ENCODE peak calls at places on chromosomes 13 and 19, in seven cellular contexts. M is H1, Y is PC-3, Q is AG04450, A is HL-60, L is heart right ventricle, U is testis. W is an unnamed sample.

GRCh38 chr19:4284176-4284958 is 5.3 kb downstream of the SHD start:
- DNase-seq in M (peak), A (no peak), Q (no peak), Y (peak), L (no peak), U (peak), W (peak)

GRCh38 chr13:72875233-72875632 is 93.3 kb downstream of the PIBF1 start:
- DNase-seq in U (no peak), Q (no peak), M (no peak), A (no peak), L (no peak), Y (no peak), W (no peak)

GRCh38 chr19:29303707-29304090 is 90.7 kb upstream of the UQCRFS1 start:
- DNase-seq in M (no peak), A (no peak), Y (no peak), L (no peak), Q (no peak), U (no peak), W (no peak)

GRCh38 chr19:56671613-56671994 is at the start of gene ZNF835:
- DNase-seq in M (peak), L (peak), Y (no peak), A (peak), U (peak), Q (no peak), W (peak)

GRCh38 chr13:25948910-25949309 is 102.9 kb downstream of the SHISA2 start:
- DNase-seq in A (no peak), Y (peak), M (no peak), U (no peak), L (no peak), Q (no peak), W (no peak)

GRCh38 chr19:46373573-46374359 is 26.9 kb downstream of the PPP5C start:
- DNase-seq in L (peak), A (no peak), U (no peak), Y (peak), Q (no peak), M (peak), W (peak)

GRCh38 chr13:61276401-61276800 is 139.2 kb downstream of the PCDH20 start:
- DNase-seq in L (no peak), A (no peak), Y (peak), M (no peak), Q (no peak), U (no peak), W (no peak)

GRCh38 chr19:58558066-58558622 is at the start of gene UBE2M:
- DNase-seq in L (peak), M (no peak), Q (no peak), Y (no peak), U (no peak), A (peak), W (no peak)

GRCh38 chr19:5961969-5962945 is 15.7 kb downstream of the RANBP3 start:
- DNase-seq in A (peak), L (no peak), Q (no peak), U (no peak), Y (peak), M (no peak), W (peak)

GRCh38 chr13:24225930-24226329 is 65.4 kb downstream of the SPATA13 start:
- DNase-seq in M (no peak), U (peak), A (no peak), Q (no peak), L (no peak), Y (no peak), W (no peak)

GRCh38 chr19:29477831-29478577 is 47.8 kb upstream of the VSTM2B start:
- DNase-seq in A (no peak), Y (no peak), M (peak), L (no peak), Q (no peak), U (no peak), W (no peak)

GRCh38 chr13:38661276-38661675 is 25.6 kb upstream of the FREM2 start:
- DNase-seq in M (no peak), Q (no peak), Y (no peak), A (no peak), U (no peak), L (no peak), W (no peak)

GRCh38 chr19:15452111-15453047 is 2.6 kb upstream of the WIZ start:
- DNase-seq in Q (peak), A (no peak), L (peak), U (peak), Y (peak), M (peak), W (peak)

GRCh38 chr19:49609499-49610092 is 18.6 kb downstream of the PRR12 start:
- DNase-seq in Y (no peak), U (no peak), A (no peak), Q (no peak), M (no peak), L (no peak), W (no peak)

GRCh38 chr19:1455002-1455335 is 5.0 kb downstream of the APC2 start:
- DNase-seq in Q (no peak), L (no peak), Y (peak), M (no peak), A (peak), U (no peak), W (no peak)

GRCh38 chr13:101523732-101524131 is 71.3 kb downstream of the ITGBL1 start:
- DNase-seq in A (no peak), U (no peak), L (peak), Q (peak), Y (peak), M (no peak), W (peak)

GRCh38 chr19:48284891-48285290 is 15.0 kb downstream of the ZNF114 start:
- DNase-seq in U (no peak), A (no peak), Q (no peak), Y (no peak), L (no peak), M (no peak), W (peak)

GRCh38 chr19:1324792-1325567 is 39.3 kb downstream of the EFNA2 start:
- DNase-seq in L (peak), Q (peak), M (no peak), U (peak), A (peak), Y (peak), W (peak)

GRCh38 chr13:99103536-99103935 is 97.1 kb upstream of the UBAC2 start:
- DNase-seq in A (no peak), L (no peak), U (no peak), M (no peak), Q (no peak), Y (no peak), W (no peak)

DNA sequence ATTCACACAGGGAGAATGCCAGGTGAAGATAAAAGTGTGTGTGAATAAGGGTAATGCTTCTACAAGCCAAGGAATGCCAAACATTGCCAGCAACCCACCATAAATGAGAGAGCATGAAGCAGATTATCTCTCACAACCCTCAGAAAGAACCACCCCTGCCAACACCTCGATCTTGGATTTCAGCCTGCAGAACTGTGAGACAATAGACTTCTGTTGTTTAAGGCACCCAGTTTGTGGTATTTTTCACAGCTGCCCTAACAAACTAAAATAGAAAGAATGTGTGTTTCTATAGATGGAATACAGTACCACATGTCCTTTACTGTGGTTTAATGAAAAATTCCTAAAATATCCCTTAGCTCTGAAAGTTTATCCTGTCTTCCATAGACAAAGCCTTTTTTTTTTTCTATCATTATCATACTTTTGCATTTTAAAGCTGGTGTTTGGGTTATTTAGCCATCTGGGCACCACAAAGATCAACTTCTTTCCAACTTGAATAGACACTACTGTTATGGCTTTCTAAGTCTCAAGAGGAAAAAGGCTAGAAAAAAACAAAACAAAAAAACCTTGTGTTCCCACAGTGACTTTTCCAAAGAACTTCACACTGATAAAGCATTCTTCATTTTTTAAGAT is 505.7 kb downstream of the KCTD12 start:
- DNase-seq in L (no peak), A (no peak), Q (no peak), U (no peak), Y (no peak), M (no peak), W (no peak)
- TF ChIP-seq CTCF in L (no peak), A (no peak), Q (no peak), U (no peak), Y (no peak), M (no peak), W (no peak)

DNA sequence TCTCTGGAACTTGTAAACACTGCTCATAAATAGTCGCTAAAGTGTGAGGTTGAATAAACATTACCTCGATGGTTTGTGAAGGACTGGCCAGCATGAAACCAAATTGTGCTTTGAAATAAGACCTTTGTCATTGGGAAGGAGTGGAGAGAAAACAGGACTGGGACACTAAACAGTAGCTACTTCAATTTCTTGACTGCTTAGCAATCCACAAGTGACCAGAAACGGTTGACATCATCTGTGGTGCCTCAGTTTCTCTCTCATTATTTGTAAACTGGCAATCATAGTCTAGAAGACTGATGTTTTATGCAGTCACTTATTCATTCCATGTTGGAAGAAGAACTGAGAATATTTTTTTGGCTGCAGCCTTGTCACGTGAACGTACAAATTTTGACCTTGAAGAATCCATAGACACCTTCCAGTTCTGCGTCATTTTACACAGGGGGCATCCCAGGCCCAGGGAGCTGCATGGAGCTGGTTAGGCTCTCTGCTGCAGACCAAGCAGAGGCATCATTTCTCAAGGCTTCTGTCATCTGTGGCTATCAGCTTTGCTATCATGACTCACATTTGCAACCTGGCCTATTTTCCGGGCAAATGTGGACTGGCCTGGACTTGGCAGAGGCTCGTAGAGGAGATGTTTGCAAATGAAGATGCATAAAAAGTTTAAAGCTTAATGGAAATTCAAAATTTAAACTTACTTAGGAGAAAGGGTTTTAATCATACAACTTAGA is 391.8 kb downstream of the FGF9 start:
- DNase-seq in A (no peak), M (no peak), L (no peak), Q (peak), Y (no peak), U (no peak), W (no peak)
- H3K27ac ChIP-seq in A (no peak), M (no peak), L (no peak), Q (no peak), Y (no peak), U (no peak), W (no peak)

GRCh38 chr13:39684531-39685137 is 29.2 kb downstream of the COG6 start:
- DNase-seq in U (no peak), M (no peak), L (no peak), Y (peak), A (no peak), Q (no peak), W (no peak)
- TF ChIP-seq CTCF in U (peak), M (no peak), L (peak), Y (peak), A (no peak), Q (peak), W (no peak)

GRCh38 chr13:112724788-112725345 is 35.0 kb downstream of the ATP11A start:
- DNase-seq in Q (no peak), Y (peak), U (no peak), L (no peak), A (no peak), M (no peak), W (no peak)

GRCh38 chr13:112725346-112726017 is 35.6 kb downstream of the ATP11A start:
- DNase-seq in L (peak), M (no peak), Q (no peak), A (peak), Y (peak), U (no peak), W (no peak)

GRCh38 chr13:112728375-112729126 is 38.7 kb downstream of the ATP11A start:
- DNase-seq in M (no peak), L (no peak), U (no peak), Q (no peak), A (no peak), Y (no peak), W (no peak)

GRCh38 chr13:112727581-112727980 is 37.7 kb downstream of the ATP11A start:
- DNase-seq in A (no peak), Q (no peak), L (no peak), M (no peak), Y (no peak), U (no peak), W (no peak)

GRCh38 chr13:112726018-112726767 is 36.4 kb downstream of the ATP11A start:
- DNase-seq in L (no peak), U (no peak), Y (peak), Q (no peak), A (peak), M (no peak), W (no peak)
- H3K27ac ChIP-seq in L (peak), U (no peak), Y (peak), Q (no peak), A (peak), M (no peak), W (no peak)

GRCh38 chr13:78241278-78241919 is 322.8 kb upstream of the EDNRB start:
- DNase-seq in U (peak), M (peak), L (no peak), Y (peak), A (peak), Q (peak), W (peak)
- TF ChIP-seq CTCF in U (peak), M (peak), L (peak), Y (peak), A (peak), Q (peak), W (peak)

GRCh38 chr13:53691417-53691816 is 662.8 kb downstream of the OLFM4 start:
- DNase-seq in M (no peak), A (no peak), L (no peak), U (no peak), Q (no peak), Y (no peak), W (no peak)
- H3K27ac ChIP-seq in M (no peak), A (no peak), L (no peak), U (no peak), Q (no peak), Y (no peak), W (no peak)

GRCh38 chr13:86567119-86567518 is 767.9 kb upstream of the SLITRK6 start:
- DNase-seq in U (no peak), L (no peak), Q (no peak), M (no peak), A (no peak), Y (peak), W (no peak)
- TF ChIP-seq CTCF in U (no peak), L (no peak), Q (no peak), M (peak), A (no peak), Y (peak), W (peak)

W was measured in brain microvascular endothelial cell.